ENCODE peak calls at places on chromosomes 4 and X, in seven cellular contexts. W is activated CD8-positive, alpha-beta T cell treated with anti-CD3 and anti-CD28 coated beads for 36 hours; F is PC-3; J is K562; H is upper lobe of right lung; O is gastroesophageal sphincter; Q is foreskin keratinocyte. C is an unnamed sample.

GRCh38 chr4:56370377-56370776 is 16.9 kb downstream of the AASDH start:
- ATAC-seq in W (no peak), F (no peak), J (no peak), H (no peak), O (no peak), Q (no peak), C (no peak)

GRCh38 chr4:105966046-105966445 is 70.8 kb downstream of the NPNT start:
- ATAC-seq in W (no peak), F (peak; percentile 77), J (no peak), H (no peak), O (no peak), Q (peak; percentile 23), C (no peak)

GRCh38 chr4:156958276-156959074 is 13.1 kb downstream of the PDGFC start:
- ATAC-seq in W (no peak), F (no peak), J (no peak), H (no peak), O (no peak), Q (no peak), C (no peak)

GRCh38 chr4:101835121-101835904 is 44.8 kb downstream of the BANK1 start:
- ATAC-seq in W (no peak), F (peak; percentile 63), J (no peak), H (peak; percentile 80), O (no peak), Q (peak; percentile 74), C (no peak)

GRCh38 chr4:15003441-15003890 is 1.2 kb downstream of the CPEB2 start:
- ATAC-seq in W (peak; percentile 9), F (peak; percentile 6), J (peak; percentile 11), H (peak; percentile 2), O (peak; percentile 9), Q (peak; percentile 15), C (peak; percentile 9)

GRCh38 chr4:142473218-142473959 is 372.7 kb downstream of the INPP4B start:
- ATAC-seq in W (no peak), F (no peak), J (no peak), H (no peak), O (peak; percentile 47), Q (peak; percentile 35), C (no peak)

GRCh38 chr4:37802068-37802666 is 24.3 kb upstream of the PGM2 start:
- ATAC-seq in W (no peak), F (peak; percentile 99), J (peak; percentile 84), H (peak; percentile 95), O (peak; percentile 46), Q (peak; percentile 94), C (no peak)

GRCh38 chr4:43619219-43619618 is 726.7 kb downstream of the GRXCR1 start:
- ATAC-seq in W (no peak), F (peak; percentile 90), J (no peak), H (no peak), O (no peak), Q (no peak), C (no peak)

GRCh38 chr4:127832585-127832984 is 48.1 kb upstream of the PLK4 start:
- ATAC-seq in W (no peak), F (no peak), J (no peak), H (no peak), O (no peak), Q (no peak), C (no peak)

GRCh38 chr4:96193061-96193460 is 353.2 kb downstream of the PDHA2 start:
- ATAC-seq in W (no peak), F (no peak), J (no peak), H (no peak), O (no peak), Q (no peak), C (no peak)

GRCh38 chrX:41912922-41913321 is 10.4 kb downstream of the CASK start:
- ATAC-seq in W (peak; percentile 22), F (peak; percentile 42), J (no peak), H (no peak), O (no peak), Q (no peak), C (peak; percentile 62)

GRCh38 chr4:100649478-100649877 is 131.7 kb upstream of the EMCN start:
- ATAC-seq in W (no peak), F (peak; percentile 27), J (no peak), H (no peak), O (no peak), Q (no peak), C (no peak)

GRCh38 chr4:1766336-1767057 is 26.6 kb upstream of the FGFR3 start:
- ATAC-seq in W (no peak), F (no peak), J (no peak), H (peak; percentile 2), O (no peak), Q (no peak), C (no peak)

GRCh38 chr4:103076777-103077347 is 301 bp upstream of the SLC9B2 start:
- ATAC-seq in W (peak; percentile 17), F (no peak), J (peak; percentile 88), H (no peak), O (no peak), Q (no peak), C (peak; percentile 6)

GRCh38 chr4:76513517-76513916 is 78.5 kb downstream of the SHROOM3 start:
- ATAC-seq in W (no peak), F (no peak), J (no peak), H (no peak), O (no peak), Q (no peak), C (no peak)

GRCh38 chrX:72712094-72712755 is 1.9 kb downstream of the PHKA1 start:
- ATAC-seq in W (no peak), F (peak; percentile 27), J (peak; percentile 53), H (no peak), O (no peak), Q (no peak), C (no peak)

GRCh38 chr4:107896158-107896645 is 35.1 kb upstream of the CYP2U1 start:
- ATAC-seq in W (peak; percentile 64), F (peak; percentile 94), J (no peak), H (peak; percentile 92), O (peak; percentile 80), Q (peak; percentile 99), C (peak; percentile 95)